ENCODE peak calls at places on chromosomes 12 and 14, in ten cellular contexts. One of them, this sample, is unnamed.

GRCh38 chr12:99200711-99201384 is 446.7 kb upstream of the GARIN6 start:
- DNase-seq in left lobe of liver: no peak
- DNase-seq in psoas muscle: no peak
- DNase-seq in HFFc6: no peak
- DNase-seq in HS-5: no peak
- DNase-seq in HAP-1: no peak
- DNase-seq in activated CD4-positive, alpha-beta T cell treated with anti-CD3 and anti-CD28 coated beads for 48 hours: no peak
- DNase-seq in uterus: no peak
- DNase-seq in cerebellar cortex: no peak
- DNase-seq in activated naive CD8-positive, alpha-beta T cell treated with anti-CD3 and anti-CD28 coated beads, Interleukin-2, amount 50 U/mL, for 24 hours: no peak
- DNase-seq in this sample: no peak

GRCh38 chr12:82800185-82800584 is 113.5 kb downstream of the TMTC2 start:
- DNase-seq in left lobe of liver: no peak
- DNase-seq in psoas muscle: no peak
- DNase-seq in HFFc6: no peak
- DNase-seq in HS-5: no peak
- DNase-seq in HAP-1: no peak
- DNase-seq in activated CD4-positive, alpha-beta T cell treated with anti-CD3 and anti-CD28 coated beads for 48 hours: no peak
- DNase-seq in uterus: no peak
- DNase-seq in cerebellar cortex: no peak
- DNase-seq in activated naive CD8-positive, alpha-beta T cell treated with anti-CD3 and anti-CD28 coated beads, Interleukin-2, amount 50 U/mL, for 24 hours: no peak
- DNase-seq in this sample: no peak

GRCh38 chr12:113778432-113779128 is 187.5 kb downstream of the RBM19 start:
- DNase-seq in left lobe of liver: no peak
- DNase-seq in psoas muscle: no peak
- DNase-seq in HFFc6: no peak
- DNase-seq in HS-5: no peak
- DNase-seq in HAP-1: no peak
- DNase-seq in activated CD4-positive, alpha-beta T cell treated with anti-CD3 and anti-CD28 coated beads for 48 hours: no peak
- DNase-seq in uterus: no peak
- DNase-seq in cerebellar cortex: no peak
- DNase-seq in activated naive CD8-positive, alpha-beta T cell treated with anti-CD3 and anti-CD28 coated beads, Interleukin-2, amount 50 U/mL, for 24 hours: no peak
- DNase-seq in this sample: no peak

GRCh38 chr14:104284636-104285482 is 146.5 kb downstream of the KIF26A start:
- DNase-seq in left lobe of liver: no peak
- DNase-seq in psoas muscle: peak
- DNase-seq in HFFc6: no peak
- DNase-seq in HS-5: no peak
- DNase-seq in HAP-1: no peak
- DNase-seq in activated CD4-positive, alpha-beta T cell treated with anti-CD3 and anti-CD28 coated beads for 48 hours: no peak
- DNase-seq in uterus: no peak
- DNase-seq in cerebellar cortex: no peak
- DNase-seq in activated naive CD8-positive, alpha-beta T cell treated with anti-CD3 and anti-CD28 coated beads, Interleukin-2, amount 50 U/mL, for 24 hours: no peak
- DNase-seq in this sample: no peak

GRCh38 chr14:90330203-90331196 is 1.2 kb downstream of the NRDE2 start:
- DNase-seq in left lobe of liver: no peak
- DNase-seq in psoas muscle: no peak
- DNase-seq in HFFc6: no peak
- DNase-seq in HS-5: no peak
- DNase-seq in HAP-1: no peak
- DNase-seq in activated CD4-positive, alpha-beta T cell treated with anti-CD3 and anti-CD28 coated beads for 48 hours: no peak
- DNase-seq in uterus: no peak
- DNase-seq in cerebellar cortex: no peak
- DNase-seq in activated naive CD8-positive, alpha-beta T cell treated with anti-CD3 and anti-CD28 coated beads, Interleukin-2, amount 50 U/mL, for 24 hours: no peak
- DNase-seq in this sample: no peak

GRCh38 chr12:67355428-67356385 is 86.5 kb downstream of the CAND1 start:
- DNase-seq in left lobe of liver: no peak
- DNase-seq in psoas muscle: no peak
- DNase-seq in HFFc6: peak
- DNase-seq in HS-5: peak
- DNase-seq in HAP-1: peak
- DNase-seq in activated CD4-positive, alpha-beta T cell treated with anti-CD3 and anti-CD28 coated beads for 48 hours: no peak
- DNase-seq in uterus: no peak
- DNase-seq in cerebellar cortex: peak
- DNase-seq in activated naive CD8-positive, alpha-beta T cell treated with anti-CD3 and anti-CD28 coated beads, Interleukin-2, amount 50 U/mL, for 24 hours: no peak
- DNase-seq in this sample: peak

GRCh38 chr12:42296503-42297109 is 29.3 kb downstream of the ZCRB1 start:
- DNase-seq in left lobe of liver: no peak
- DNase-seq in psoas muscle: no peak
- DNase-seq in HFFc6: no peak
- DNase-seq in HS-5: no peak
- DNase-seq in HAP-1: no peak
- DNase-seq in activated CD4-positive, alpha-beta T cell treated with anti-CD3 and anti-CD28 coated beads for 48 hours: peak
- DNase-seq in uterus: no peak
- DNase-seq in cerebellar cortex: no peak
- DNase-seq in activated naive CD8-positive, alpha-beta T cell treated with anti-CD3 and anti-CD28 coated beads, Interleukin-2, amount 50 U/mL, for 24 hours: no peak
- DNase-seq in this sample: no peak

GRCh38 chr12:55495490-55495889 is 3.3 kb downstream of the OR6C68 start:
- DNase-seq in left lobe of liver: no peak
- DNase-seq in psoas muscle: no peak
- DNase-seq in HFFc6: no peak
- DNase-seq in HS-5: no peak
- DNase-seq in HAP-1: no peak
- DNase-seq in activated CD4-positive, alpha-beta T cell treated with anti-CD3 and anti-CD28 coated beads for 48 hours: no peak
- DNase-seq in uterus: no peak
- DNase-seq in cerebellar cortex: no peak
- DNase-seq in activated naive CD8-positive, alpha-beta T cell treated with anti-CD3 and anti-CD28 coated beads, Interleukin-2, amount 50 U/mL, for 24 hours: no peak
- DNase-seq in this sample: no peak

GRCh38 chr12:113149361-113150150 is at the start of gene CFAP73:
- DNase-seq in left lobe of liver: no peak
- DNase-seq in psoas muscle: no peak
- DNase-seq in HFFc6: peak
- DNase-seq in HS-5: no peak
- DNase-seq in HAP-1: peak
- DNase-seq in activated CD4-positive, alpha-beta T cell treated with anti-CD3 and anti-CD28 coated beads for 48 hours: peak
- DNase-seq in uterus: no peak
- DNase-seq in cerebellar cortex: peak
- DNase-seq in activated naive CD8-positive, alpha-beta T cell treated with anti-CD3 and anti-CD28 coated beads, Interleukin-2, amount 50 U/mL, for 24 hours: peak
- DNase-seq in this sample: peak

GRCh38 chr12:50747817-50748216 is 16.1 kb upstream of the ATF1 start:
- DNase-seq in left lobe of liver: no peak
- DNase-seq in psoas muscle: no peak
- DNase-seq in HFFc6: no peak
- DNase-seq in HS-5: no peak
- DNase-seq in HAP-1: no peak
- DNase-seq in activated CD4-positive, alpha-beta T cell treated with anti-CD3 and anti-CD28 coated beads for 48 hours: no peak
- DNase-seq in uterus: no peak
- DNase-seq in cerebellar cortex: no peak
- DNase-seq in activated naive CD8-positive, alpha-beta T cell treated with anti-CD3 and anti-CD28 coated beads, Interleukin-2, amount 50 U/mL, for 24 hours: no peak
- DNase-seq in this sample: no peak

GRCh38 chr12:98373982-98374381 is 141.4 kb upstream of the TMPO start:
- DNase-seq in left lobe of liver: no peak
- DNase-seq in psoas muscle: no peak
- DNase-seq in HFFc6: peak
- DNase-seq in HS-5: no peak
- DNase-seq in HAP-1: no peak
- DNase-seq in activated CD4-positive, alpha-beta T cell treated with anti-CD3 and anti-CD28 coated beads for 48 hours: no peak
- DNase-seq in uterus: no peak
- DNase-seq in cerebellar cortex: no peak
- DNase-seq in activated naive CD8-positive, alpha-beta T cell treated with anti-CD3 and anti-CD28 coated beads, Interleukin-2, amount 50 U/mL, for 24 hours: no peak
- DNase-seq in this sample: no peak

GRCh38 chr12:49200882-49201594 is 12.2 kb upstream of the TUBA1A start:
- DNase-seq in left lobe of liver: no peak
- DNase-seq in psoas muscle: no peak
- DNase-seq in HFFc6: peak
- DNase-seq in HS-5: no peak
- DNase-seq in HAP-1: peak
- DNase-seq in activated CD4-positive, alpha-beta T cell treated with anti-CD3 and anti-CD28 coated beads for 48 hours: no peak
- DNase-seq in uterus: peak
- DNase-seq in cerebellar cortex: peak
- DNase-seq in activated naive CD8-positive, alpha-beta T cell treated with anti-CD3 and anti-CD28 coated beads, Interleukin-2, amount 50 U/mL, for 24 hours: no peak
- DNase-seq in this sample: no peak

GRCh38 chr12:32889073-32889760 is 7.4 kb downstream of the PKP2 start:
- DNase-seq in left lobe of liver: no peak
- DNase-seq in psoas muscle: no peak
- DNase-seq in HFFc6: no peak
- DNase-seq in HS-5: no peak
- DNase-seq in HAP-1: no peak
- DNase-seq in activated CD4-positive, alpha-beta T cell treated with anti-CD3 and anti-CD28 coated beads for 48 hours: no peak
- DNase-seq in uterus: no peak
- DNase-seq in cerebellar cortex: no peak
- DNase-seq in activated naive CD8-positive, alpha-beta T cell treated with anti-CD3 and anti-CD28 coated beads, Interleukin-2, amount 50 U/mL, for 24 hours: no peak
- DNase-seq in this sample: no peak

GRCh38 chr12:31752450-31752849 is 23.6 kb upstream of the AMN1 start:
- DNase-seq in left lobe of liver: no peak
- DNase-seq in psoas muscle: no peak
- DNase-seq in HFFc6: no peak
- DNase-seq in HS-5: no peak
- DNase-seq in HAP-1: no peak
- DNase-seq in activated CD4-positive, alpha-beta T cell treated with anti-CD3 and anti-CD28 coated beads for 48 hours: no peak
- DNase-seq in uterus: no peak
- DNase-seq in cerebellar cortex: no peak
- DNase-seq in activated naive CD8-positive, alpha-beta T cell treated with anti-CD3 and anti-CD28 coated beads, Interleukin-2, amount 50 U/mL, for 24 hours: no peak
- DNase-seq in this sample: no peak

GRCh38 chr14:82388488-82388887 is 854.8 kb upstream of the SEL1L start:
- DNase-seq in left lobe of liver: no peak
- DNase-seq in psoas muscle: no peak
- DNase-seq in HFFc6: no peak
- DNase-seq in HS-5: no peak
- DNase-seq in HAP-1: no peak
- DNase-seq in activated CD4-positive, alpha-beta T cell treated with anti-CD3 and anti-CD28 coated beads for 48 hours: no peak
- DNase-seq in uterus: no peak
- DNase-seq in cerebellar cortex: no peak
- DNase-seq in activated naive CD8-positive, alpha-beta T cell treated with anti-CD3 and anti-CD28 coated beads, Interleukin-2, amount 50 U/mL, for 24 hours: no peak
- DNase-seq in this sample: no peak

GRCh38 chr12:27303139-27304111 is 29.2 kb upstream of the BMAL2 start:
- DNase-seq in left lobe of liver: no peak
- DNase-seq in psoas muscle: no peak
- DNase-seq in HFFc6: no peak
- DNase-seq in HS-5: no peak
- DNase-seq in HAP-1: no peak
- DNase-seq in activated CD4-positive, alpha-beta T cell treated with anti-CD3 and anti-CD28 coated beads for 48 hours: no peak
- DNase-seq in uterus: no peak
- DNase-seq in cerebellar cortex: no peak
- DNase-seq in activated naive CD8-positive, alpha-beta T cell treated with anti-CD3 and anti-CD28 coated beads, Interleukin-2, amount 50 U/mL, for 24 hours: no peak
- DNase-seq in this sample: no peak

GRCh38 chr12:81209001-81209400 is 131.1 kb downstream of the ACSS3 start:
- DNase-seq in left lobe of liver: no peak
- DNase-seq in psoas muscle: no peak
- DNase-seq in HFFc6: peak
- DNase-seq in HS-5: no peak
- DNase-seq in HAP-1: no peak
- DNase-seq in activated CD4-positive, alpha-beta T cell treated with anti-CD3 and anti-CD28 coated beads for 48 hours: no peak
- DNase-seq in uterus: peak
- DNase-seq in cerebellar cortex: no peak
- DNase-seq in activated naive CD8-positive, alpha-beta T cell treated with anti-CD3 and anti-CD28 coated beads, Interleukin-2, amount 50 U/mL, for 24 hours: no peak
- DNase-seq in this sample: no peak

GRCh38 chr12:24643120-24644119 is 305.5 kb downstream of the BCAT1 start:
- DNase-seq in left lobe of liver: no peak
- DNase-seq in psoas muscle: no peak
- DNase-seq in HFFc6: no peak
- DNase-seq in HS-5: no peak
- DNase-seq in HAP-1: no peak
- DNase-seq in activated CD4-positive, alpha-beta T cell treated with anti-CD3 and anti-CD28 coated beads for 48 hours: no peak
- DNase-seq in uterus: no peak
- DNase-seq in cerebellar cortex: no peak
- DNase-seq in activated naive CD8-positive, alpha-beta T cell treated with anti-CD3 and anti-CD28 coated beads, Interleukin-2, amount 50 U/mL, for 24 hours: no peak
- DNase-seq in this sample: no peak

GRCh38 chr14:49972840-49973239 is 80.0 kb downstream of the ARF6 start:
- DNase-seq in left lobe of liver: no peak
- DNase-seq in psoas muscle: no peak
- DNase-seq in HFFc6: peak
- DNase-seq in HS-5: peak
- DNase-seq in HAP-1: no peak
- DNase-seq in activated CD4-positive, alpha-beta T cell treated with anti-CD3 and anti-CD28 coated beads for 48 hours: peak
- DNase-seq in uterus: peak
- DNase-seq in cerebellar cortex: no peak
- DNase-seq in activated naive CD8-positive, alpha-beta T cell treated with anti-CD3 and anti-CD28 coated beads, Interleukin-2, amount 50 U/mL, for 24 hours: peak
- DNase-seq in this sample: no peak

GRCh38 chr12:19138551-19139344 is 9.2 kb downstream of the PLEKHA5 start:
- DNase-seq in left lobe of liver: no peak
- DNase-seq in psoas muscle: no peak
- DNase-seq in HFFc6: peak
- DNase-seq in HS-5: no peak
- DNase-seq in HAP-1: no peak
- DNase-seq in activated CD4-positive, alpha-beta T cell treated with anti-CD3 and anti-CD28 coated beads for 48 hours: no peak
- DNase-seq in uterus: no peak
- DNase-seq in cerebellar cortex: no peak
- DNase-seq in activated naive CD8-positive, alpha-beta T cell treated with anti-CD3 and anti-CD28 coated beads, Interleukin-2, amount 50 U/mL, for 24 hours: no peak
- DNase-seq in this sample: no peak

GRCh38 chr12:122825773-122826724 is 9.2 kb upstream of the HIP1R start:
- DNase-seq in left lobe of liver: no peak
- DNase-seq in psoas muscle: no peak
- DNase-seq in HFFc6: no peak
- DNase-seq in HS-5: no peak
- DNase-seq in HAP-1: peak
- DNase-seq in activated CD4-positive, alpha-beta T cell treated with anti-CD3 and anti-CD28 coated beads for 48 hours: no peak
- DNase-seq in uterus: no peak
- DNase-seq in cerebellar cortex: no peak
- DNase-seq in activated naive CD8-positive, alpha-beta T cell treated with anti-CD3 and anti-CD28 coated beads, Interleukin-2, amount 50 U/mL, for 24 hours: no peak
- DNase-seq in this sample: no peak

GRCh38 chr12:122848471-122849351 is 13.5 kb downstream of the HIP1R start:
- DNase-seq in left lobe of liver: no peak
- DNase-seq in psoas muscle: peak
- DNase-seq in HFFc6: no peak
- DNase-seq in HS-5: no peak
- DNase-seq in HAP-1: no peak
- DNase-seq in activated CD4-positive, alpha-beta T cell treated with anti-CD3 and anti-CD28 coated beads for 48 hours: no peak
- DNase-seq in uterus: no peak
- DNase-seq in cerebellar cortex: no peak
- DNase-seq in activated naive CD8-positive, alpha-beta T cell treated with anti-CD3 and anti-CD28 coated beads, Interleukin-2, amount 50 U/mL, for 24 hours: no peak
- DNase-seq in this sample: no peak

GRCh38 chr12:69059465-69060457 is 126.8 kb upstream of the CPM start:
- DNase-seq in left lobe of liver: no peak
- DNase-seq in psoas muscle: no peak
- DNase-seq in HFFc6: peak
- DNase-seq in HS-5: peak
- DNase-seq in HAP-1: no peak
- DNase-seq in activated CD4-positive, alpha-beta T cell treated with anti-CD3 and anti-CD28 coated beads for 48 hours: peak
- DNase-seq in uterus: no peak
- DNase-seq in cerebellar cortex: no peak
- DNase-seq in activated naive CD8-positive, alpha-beta T cell treated with anti-CD3 and anti-CD28 coated beads, Interleukin-2, amount 50 U/mL, for 24 hours: peak
- DNase-seq in this sample: no peak

GRCh38 chr14:69038449-69039286 is 59.6 kb upstream of the ACTN1 start:
- DNase-seq in left lobe of liver: no peak
- DNase-seq in psoas muscle: no peak
- DNase-seq in HFFc6: peak
- DNase-seq in HS-5: no peak
- DNase-seq in HAP-1: no peak
- DNase-seq in activated CD4-positive, alpha-beta T cell treated with anti-CD3 and anti-CD28 coated beads for 48 hours: no peak
- DNase-seq in uterus: peak
- DNase-seq in cerebellar cortex: peak
- DNase-seq in activated naive CD8-positive, alpha-beta T cell treated with anti-CD3 and anti-CD28 coated beads, Interleukin-2, amount 50 U/mL, for 24 hours: no peak
- DNase-seq in this sample: no peak

GRCh38 chr12:113263431-113263963 is 42.2 kb downstream of the TPCN1 start:
- DNase-seq in left lobe of liver: peak
- DNase-seq in psoas muscle: peak
- DNase-seq in HFFc6: no peak
- DNase-seq in HS-5: no peak
- DNase-seq in HAP-1: no peak
- DNase-seq in activated CD4-positive, alpha-beta T cell treated with anti-CD3 and anti-CD28 coated beads for 48 hours: no peak
- DNase-seq in uterus: no peak
- DNase-seq in cerebellar cortex: no peak
- DNase-seq in activated naive CD8-positive, alpha-beta T cell treated with anti-CD3 and anti-CD28 coated beads, Interleukin-2, amount 50 U/mL, for 24 hours: no peak
- DNase-seq in this sample: no peak

GRCh38 chr14:30445394-30445793 is 113.6 kb upstream of the G2E3 start:
- DNase-seq in left lobe of liver: no peak
- DNase-seq in psoas muscle: no peak
- DNase-seq in HFFc6: no peak
- DNase-seq in HS-5: no peak
- DNase-seq in HAP-1: no peak
- DNase-seq in activated CD4-positive, alpha-beta T cell treated with anti-CD3 and anti-CD28 coated beads for 48 hours: no peak
- DNase-seq in uterus: no peak
- DNase-seq in cerebellar cortex: no peak
- DNase-seq in activated naive CD8-positive, alpha-beta T cell treated with anti-CD3 and anti-CD28 coated beads, Interleukin-2, amount 50 U/mL, for 24 hours: no peak
- DNase-seq in this sample: no peak

This sample was measured in endothelial cell.